ENCODE peak calls at places on chromosomes 4 and X, in ten cellular contexts. T, M, K, X, Z, W, E, I, R and C are unnamed samples.

GRCh38 chr4:54487491-54487890 is 170.3 kb upstream of the KIT start:
- DNase-seq in M (peak), X (no peak), K (no peak), T (no peak), I (no peak), W (no peak), Z (no peak), R (no peak), E (no peak), C (no peak)

GRCh38 chrX:78708171-78708570 is 39.3 kb upstream of the LPAR4 start:
- DNase-seq in I (no peak), T (no peak), M (peak), Z (peak), E (peak), R (peak), W (peak), X (peak), K (no peak), C (no peak)

GRCh38 chr4:89897867-89898266 is 3.2 kb downstream of the MMRN1 start:
- DNase-seq in W (no peak), T (no peak), Z (no peak), X (no peak), M (no peak), K (no peak), E (no peak), I (no peak), R (no peak), C (no peak)

GRCh38 chr4:84451546-84451945 is 47.5 kb downstream of the NKX6-1 start:
- DNase-seq in K (no peak), I (no peak), X (no peak), E (peak), R (peak), W (peak), Z (no peak), M (peak), T (no peak), C (no peak)

GRCh38 chrX:111376897-111377601 is 34.9 kb downstream of the DCX start:
- DNase-seq in W (no peak), R (no peak), Z (no peak), K (no peak), I (no peak), T (no peak), M (no peak), X (no peak), E (no peak), C (no peak)

GRCh38 chrX:3177851-3178250 is 136.6 kb downstream of the ARSF start:
- DNase-seq in T (no peak), K (no peak), Z (no peak), R (no peak), M (no peak), I (no peak), E (no peak), X (no peak), W (no peak), C (no peak)

GRCh38 chrX:133580630-133581029 is 165.3 kb upstream of the GPC4 start:
- DNase-seq in E (no peak), T (no peak), W (peak), K (no peak), X (no peak), R (peak), M (peak), Z (no peak), I (no peak), C (no peak)

GRCh38 chr4:24488399-24489164 is 95.8 kb downstream of the DHX15 start:
- DNase-seq in T (peak), K (peak), R (peak), I (peak), W (peak), X (peak), Z (peak), M (peak), E (peak), C (peak)

GRCh38 chrX:151085207-151085606 is 91.2 kb upstream of the GPR50 start:
- DNase-seq in R (no peak), I (no peak), E (no peak), X (no peak), M (no peak), W (no peak), Z (no peak), K (no peak), T (no peak), C (no peak)

GRCh38 chr4:70133473-70133872 is 20.6 kb upstream of the PRR27 start:
- DNase-seq in W (no peak), X (no peak), Z (peak), K (no peak), I (no peak), R (no peak), E (no peak), T (no peak), M (no peak), C (no peak)

GRCh38 chr4:44237643-44238042 is 211.0 kb downstream of the KCTD8 start:
- DNase-seq in T (no peak), R (no peak), K (no peak), Z (no peak), E (no peak), I (no peak), M (no peak), X (no peak), W (no peak), C (no peak)

GRCh38 chr4:26719954-26720552 is 136.2 kb downstream of the TBC1D19 start:
- DNase-seq in T (no peak), M (peak), W (peak), K (no peak), X (no peak), R (peak), Z (no peak), E (peak), I (no peak), C (no peak)

GRCh38 chrX:123809854-123810375 is 49.9 kb upstream of the XIAP start:
- DNase-seq in K (no peak), R (no peak), E (no peak), M (no peak), Z (no peak), I (no peak), X (no peak), T (no peak), W (no peak), C (no peak)
- H3K4me3 ChIP-seq in K (no peak), R (no peak), E (no peak), M (no peak), Z (no peak), I (no peak), X (no peak), T (no peak), W (no peak), C (no peak)

DNA sequence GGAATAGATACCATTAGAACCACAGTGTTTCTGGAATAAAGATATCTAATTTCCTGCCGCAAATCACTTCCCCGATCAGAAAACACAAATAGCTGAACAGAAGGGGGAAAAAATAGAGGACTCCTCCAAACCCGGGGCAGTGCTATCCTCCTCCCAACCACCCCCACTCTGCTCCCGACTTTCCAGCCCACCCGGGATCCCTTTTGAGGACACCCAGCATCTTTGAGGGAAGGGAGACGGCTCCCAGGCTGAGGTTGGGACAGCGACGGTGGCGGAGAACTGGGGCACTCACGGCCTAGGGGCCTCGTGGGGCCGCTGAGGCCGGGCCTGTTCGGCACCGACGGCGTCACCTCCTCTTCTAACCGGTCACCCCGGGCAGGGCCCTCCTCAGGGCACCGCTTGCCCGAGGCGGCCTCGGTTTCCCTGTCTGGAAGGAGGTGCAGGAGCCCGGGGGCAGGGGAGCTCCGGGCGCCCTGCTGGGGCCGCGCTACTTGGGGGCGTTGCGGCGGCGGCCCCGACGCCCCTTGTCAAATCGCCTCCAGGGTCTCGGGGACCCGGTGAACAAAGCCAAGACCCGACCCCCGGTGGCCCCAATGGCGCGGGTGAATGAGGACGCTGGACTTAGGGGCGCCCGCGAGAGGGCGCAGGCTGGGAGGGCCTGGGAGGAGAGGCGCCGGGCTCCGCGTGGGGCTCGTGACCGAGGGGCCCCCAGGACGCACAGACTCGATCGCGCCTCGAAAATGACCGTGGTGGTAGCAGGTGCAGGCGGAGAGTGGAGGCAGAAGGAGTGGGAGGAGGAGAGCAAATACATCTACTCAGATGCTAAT is 6.9 kb upstream of the ARX start:
- DNase-seq in X (no peak), I (no peak), M (no peak), E (no peak), T (no peak), W (no peak), R (no peak), K (no peak), Z (no peak), C (no peak)
- TF ChIP-seq CTCF in X (peak), I (no peak), M (no peak), E (no peak), T (no peak), W (no peak), R (no peak), K (no peak), Z (no peak), C (no peak)

GRCh38 chr4:30948653-30949052 is 228.5 kb downstream of the PCDH7 start:
- DNase-seq in Z (no peak), E (peak), X (no peak), T (no peak), M (peak), W (peak), R (peak), I (no peak), K (no peak), C (no peak)
- H3K4me3 ChIP-seq in Z (no peak), E (no peak), X (no peak), T (no peak), M (no peak), W (no peak), R (no peak), I (no peak), K (no peak), C (no peak)

GRCh38 chrX:146278381-146278780 is 460.8 kb downstream of the SLITRK2 start:
- DNase-seq in M (no peak), I (no peak), R (no peak), W (no peak), T (no peak), E (no peak), Z (no peak), X (no peak), K (no peak), C (no peak)
- TF ChIP-seq CTCF in M (no peak), I (no peak), R (no peak), W (no peak), T (no peak), E (no peak), Z (no peak), X (no peak), K (no peak), C (no peak)

DNA sequence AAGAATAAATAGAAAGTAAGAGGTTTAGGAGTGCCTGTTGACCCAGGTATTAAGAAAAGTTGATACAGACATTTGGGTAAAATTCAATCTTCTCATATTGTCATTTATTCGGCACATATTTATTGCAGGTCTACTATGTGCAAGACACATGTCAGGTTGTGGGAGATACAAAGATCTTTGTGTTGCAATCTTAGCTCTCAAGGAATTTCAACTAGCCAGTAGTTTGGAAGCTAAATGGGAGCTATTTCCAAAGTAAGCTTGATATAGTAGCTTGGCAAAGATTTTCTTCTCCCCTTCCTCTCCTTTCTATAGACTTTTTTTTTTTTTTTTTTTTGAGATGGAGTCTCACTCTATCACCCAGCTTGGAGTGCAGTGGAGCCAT is 122.9 kb downstream of the SYNPO2 start:
- DNase-seq in E (no peak), Z (no peak), W (no peak), I (no peak), R (no peak), M (no peak), X (no peak), T (no peak), K (no peak), C (no peak)
- H3K4me3 ChIP-seq in E (no peak), Z (no peak), W (no peak), I (no peak), R (no peak), M (no peak), X (no peak), T (no peak), K (no peak), C (no peak)

GRCh38 chrX:40663880-40664630 is 16.7 kb upstream of the CXorf38 start:
- DNase-seq in M (peak), T (no peak), I (no peak), W (peak), K (no peak), E (peak), X (no peak), R (peak), Z (no peak), C (no peak)
- TF ChIP-seq CTCF in M (peak), T (no peak), I (no peak), W (peak), K (no peak), E (peak), X (peak), R (peak), Z (peak), C (peak)